ENCODE peak calls at places on chromosome 2, in four cellular contexts. I is HepG2, C is H1, H is K562. G is an unnamed sample.

GRCh38 chr2:16207611-16208010 is 267.3 kb downstream of the MYCN start:
- DNase-seq in I (no peak), H (no peak), C (no peak), G (no peak)

GRCh38 chr2:73970850-73971471 is 13.7 kb upstream of the TET3 start:
- DNase-seq in H (peak), C (no peak), I (peak), G (peak)

GRCh38 chr2:110773470-110773921 is 41.1 kb downstream of the ACOXL start:
- DNase-seq in I (peak), C (no peak), H (no peak), G (no peak)

GRCh38 chr2:191888400-191889166 is 41.7 kb upstream of the CAVIN2 start:
- DNase-seq in C (no peak), H (no peak), I (no peak), G (no peak)

GRCh38 chr2:37919631-37920032 is 5.5 kb upstream of the RMDN2 start:
- DNase-seq in C (no peak), H (peak), I (peak), G (no peak)

GRCh38 chr2:124547700-124548099 is 522.6 kb downstream of the CNTNAP5 start:
- DNase-seq in H (no peak), C (no peak), I (no peak), G (no peak)

GRCh38 chr2:101251844-101252407 is 760 bp upstream of the CNOT11 start:
- DNase-seq in C (peak), H (no peak), I (peak), G (no peak)

GRCh38 chr2:172288603-172289002 is 138.8 kb upstream of the ITGA6 start:
- DNase-seq in C (no peak), I (no peak), H (no peak), G (peak)

GRCh38 chr2:182593394-182593707 is 122.7 kb upstream of the DNAJC10 start:
- DNase-seq in I (no peak), C (no peak), H (no peak), G (peak)

GRCh38 chr2:64604929-64605550 is 48.7 kb downstream of the SERTAD2 start:
- DNase-seq in C (no peak), H (no peak), I (no peak), G (no peak)

GRCh38 chr2:150097891-150098595 is 389.4 kb downstream of the RND3 start:
- DNase-seq in H (no peak), C (no peak), I (no peak), G (peak)

GRCh38 chr2:75559633-75560021 is 1.1 kb downstream of the EVA1A start:
- DNase-seq in I (no peak), C (no peak), H (no peak), G (no peak)

GRCh38 chr2:24147364-24147763 is 24.1 kb downstream of the FAM228B start:
- DNase-seq in H (no peak), I (no peak), C (no peak), G (no peak)

GRCh38 chr2:96144481-96145027 is 686 bp downstream of the DUSP2 start:
- DNase-seq in H (no peak), I (no peak), C (peak), G (no peak)

DNA sequence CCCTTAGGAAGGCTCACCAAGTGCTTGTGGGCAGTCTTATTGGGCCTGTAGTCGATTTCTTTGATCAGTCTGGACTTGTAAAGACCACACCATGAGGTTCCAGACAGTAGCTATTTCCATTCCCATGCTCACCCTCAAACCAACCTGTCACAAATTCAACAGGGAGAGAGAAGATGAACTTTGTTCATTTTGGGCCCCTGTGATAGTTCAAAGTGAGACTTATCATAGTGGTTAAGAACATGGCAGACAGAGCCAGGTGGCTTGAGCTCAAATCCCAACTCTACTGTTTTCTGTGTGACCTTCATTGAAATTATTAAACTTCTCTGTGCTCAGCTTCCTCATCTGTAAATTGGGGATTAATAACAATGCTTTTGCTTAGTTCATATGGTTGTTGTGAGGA is 53.9 kb upstream of the CTLA4 start:
- DNase-seq in H (no peak), I (peak), C (no peak), G (no peak)
- H2AFZ ChIP-seq in H (no peak), I (peak), C (peak), G (peak)

GRCh38 chr2:174800436-174801195 is 36.3 kb upstream of the CHRNA1 start:
- DNase-seq in I (no peak), C (no peak), H (no peak), G (no peak)

GRCh38 chr2:174798801-174799200 is 34.5 kb upstream of the CHRNA1 start:
- DNase-seq in H (no peak), I (no peak), C (no peak), G (no peak)

GRCh38 chr2:174796319-174796771 is 32.1 kb upstream of the CHRNA1 start:
- DNase-seq in H (no peak), C (no peak), I (no peak), G (no peak)

GRCh38 chr2:174794851-174795374 is 30.6 kb upstream of the CHRNA1 start:
- DNase-seq in I (no peak), H (no peak), C (no peak), G (no peak)

GRCh38 chr2:174797792-174798276 is 33.6 kb upstream of the CHRNA1 start:
- DNase-seq in C (no peak), I (no peak), H (no peak), G (peak)
- TF ChIP-seq JUN in C (no peak), I (no peak), H (no peak), G (no peak)

GRCh38 chr2:14867853-14868252 is 235.3 kb downstream of the LRATD1 start:
- DNase-seq in H (no peak), I (no peak), C (no peak), G (no peak)
- H2AFZ ChIP-seq in H (no peak), I (no peak), C (no peak), G (no peak)

DNA sequence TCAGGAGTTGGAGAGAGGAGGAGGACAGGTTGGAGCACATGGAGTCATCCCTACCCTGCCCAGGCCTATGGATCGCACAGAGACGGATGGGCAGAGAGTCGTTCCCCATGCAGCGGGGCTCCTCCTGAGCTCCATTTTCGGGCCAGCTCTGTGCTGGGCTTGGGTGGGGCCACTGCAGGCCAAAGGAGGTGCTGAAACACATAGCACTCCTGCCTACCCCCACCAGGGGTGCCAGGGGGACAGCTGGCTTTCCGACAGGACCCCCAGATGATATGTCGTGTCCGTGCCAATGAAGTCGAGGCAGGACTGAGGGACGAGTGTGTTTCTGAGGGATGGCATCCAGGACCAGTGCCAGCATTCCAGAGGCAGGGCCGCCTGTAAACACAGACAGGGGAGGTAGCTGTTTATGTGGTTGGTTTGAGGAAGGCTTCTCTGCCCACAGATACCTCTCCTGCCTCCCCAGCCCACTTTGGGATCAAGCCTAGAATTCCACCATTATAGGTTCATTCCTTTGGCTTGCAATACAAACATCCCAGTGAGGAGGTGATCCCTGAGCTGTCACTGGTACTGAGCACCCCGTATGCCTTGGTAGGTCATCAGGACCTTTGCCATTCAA is 116.6 kb downstream of the GLI2 start:
- DNase-seq in I (no peak), H (no peak), C (no peak), G (no peak)
- TF ChIP-seq JUN in I (no peak), H (no peak), C (no peak), G (no peak)

DNA sequence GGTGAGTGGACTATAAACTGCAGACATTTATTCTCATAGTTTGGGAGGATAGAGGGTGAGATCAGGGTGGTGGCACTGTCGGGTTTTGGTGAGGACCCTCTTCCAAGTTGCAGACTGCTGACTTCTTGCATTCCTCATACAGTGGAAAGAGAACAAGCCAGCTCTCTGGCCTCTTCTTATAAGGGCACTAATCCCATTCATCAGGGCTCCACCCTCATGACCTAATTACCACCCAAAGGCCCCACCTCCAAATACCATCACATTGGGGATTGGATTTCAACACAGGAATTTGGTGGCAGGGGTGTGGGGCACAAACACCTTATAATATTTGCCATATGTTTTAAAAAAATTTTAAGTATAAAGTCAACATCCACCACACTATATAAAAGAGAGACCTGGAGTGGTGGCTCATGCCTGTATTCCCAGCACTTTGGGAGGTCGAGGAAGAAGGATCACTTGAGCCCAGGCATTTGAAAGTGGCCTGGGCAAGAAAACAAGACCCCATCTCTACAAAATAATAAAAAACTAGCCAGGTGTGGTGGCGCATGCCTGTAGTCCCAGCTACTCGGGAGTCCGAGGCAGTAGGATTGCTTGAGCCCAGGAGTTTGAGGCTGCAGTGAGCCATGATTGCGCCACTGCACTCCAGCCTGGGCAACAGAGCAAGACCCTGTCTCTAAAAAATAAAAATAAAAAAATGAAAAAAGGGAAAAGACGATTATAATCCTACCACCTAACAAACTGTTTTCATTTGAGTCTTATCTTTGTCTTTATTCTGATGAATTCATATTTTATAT is 44.0 kb downstream of the TCF7L1 start:
- DNase-seq in C (no peak), I (no peak), H (no peak), G (no peak)
- H2AFZ ChIP-seq in C (no peak), I (no peak), H (no peak), G (no peak)

GRCh38 chr2:152171733-152172132 is 3.8 kb downstream of the STAM2 start:
- DNase-seq in H (no peak), I (no peak), C (no peak), G (peak)
- TF ChIP-seq JUN in H (no peak), I (no peak), C (no peak), G (no peak)

GRCh38 chr2:211748339-211748738 is 790.3 kb downstream of the ERBB4 start:
- DNase-seq in I (no peak), H (no peak), C (no peak), G (no peak)
- H2AFZ ChIP-seq in I (no peak), H (no peak), C (no peak), G (no peak)